ENCODE peak calls at places on chromosome 4, in nine cellular contexts. One of them, this sample, is unnamed.

GRCh38 chr4:170599894-170600293 is 510.1 kb upstream of the AADAT start:
- DNase-seq in neural crest cell: no peak
- DNase-seq in NCI-H1417: no peak
- DNase-seq in posterior vena cava: no peak
- DNase-seq in NCI-H226: no peak
- DNase-seq in NCI-H2081: no peak
- DNase-seq in NCI-H82: no peak
- DNase-seq in NCI-H774: no peak
- DNase-seq in occipital lobe: no peak
- DNase-seq in this sample: no peak

GRCh38 chr4:113375964-113376666 is 326.7 kb downstream of the ANK2 start:
- DNase-seq in neural crest cell: no peak
- DNase-seq in NCI-H1417: no peak
- DNase-seq in posterior vena cava: no peak
- DNase-seq in NCI-H226: no peak
- DNase-seq in NCI-H2081: no peak
- DNase-seq in NCI-H82: no peak
- DNase-seq in NCI-H774: no peak
- DNase-seq in occipital lobe: no peak
- DNase-seq in this sample: no peak

GRCh38 chr4:185016101-185016940 is 2.0 kb upstream of the HELT start:
- DNase-seq in neural crest cell: no peak
- DNase-seq in NCI-H1417: no peak
- DNase-seq in posterior vena cava: peak
- DNase-seq in NCI-H226: no peak
- DNase-seq in NCI-H2081: no peak
- DNase-seq in NCI-H82: peak
- DNase-seq in NCI-H774: no peak
- DNase-seq in occipital lobe: no peak
- DNase-seq in this sample: no peak

GRCh38 chr4:68630371-68630770 is 40.1 kb downstream of the UGT2B15 start:
- DNase-seq in neural crest cell: no peak
- DNase-seq in NCI-H1417: no peak
- DNase-seq in posterior vena cava: no peak
- DNase-seq in NCI-H226: no peak
- DNase-seq in NCI-H2081: no peak
- DNase-seq in NCI-H82: no peak
- DNase-seq in NCI-H774: no peak
- DNase-seq in occipital lobe: no peak
- DNase-seq in this sample: no peak

GRCh38 chr4:53098681-53099121 is 236.6 kb downstream of the RASL11B start:
- DNase-seq in neural crest cell: no peak
- DNase-seq in NCI-H1417: no peak
- DNase-seq in posterior vena cava: no peak
- DNase-seq in NCI-H226: peak
- DNase-seq in NCI-H2081: no peak
- DNase-seq in NCI-H82: no peak
- DNase-seq in NCI-H774: no peak
- DNase-seq in occipital lobe: no peak
- DNase-seq in this sample: no peak

GRCh38 chr4:23290656-23291055 is 597.9 kb downstream of the GBA3 start:
- DNase-seq in neural crest cell: no peak
- DNase-seq in NCI-H1417: no peak
- DNase-seq in posterior vena cava: no peak
- DNase-seq in NCI-H226: no peak
- DNase-seq in NCI-H2081: peak
- DNase-seq in NCI-H82: no peak
- DNase-seq in NCI-H774: no peak
- DNase-seq in occipital lobe: no peak
- DNase-seq in this sample: no peak

GRCh38 chr4:90245837-90246236 is 118.6 kb downstream of the CCSER1 start:
- DNase-seq in neural crest cell: no peak
- DNase-seq in NCI-H1417: no peak
- DNase-seq in posterior vena cava: no peak
- DNase-seq in NCI-H226: no peak
- DNase-seq in NCI-H2081: no peak
- DNase-seq in NCI-H82: no peak
- DNase-seq in NCI-H774: no peak
- DNase-seq in occipital lobe: no peak
- DNase-seq in this sample: no peak

GRCh38 chr4:184400375-184400870 is 73.9 kb downstream of the IRF2 start:
- DNase-seq in neural crest cell: no peak
- DNase-seq in NCI-H1417: no peak
- DNase-seq in posterior vena cava: no peak
- DNase-seq in NCI-H226: peak
- DNase-seq in NCI-H2081: no peak
- DNase-seq in NCI-H82: no peak
- DNase-seq in NCI-H774: no peak
- DNase-seq in occipital lobe: no peak
- DNase-seq in this sample: no peak

GRCh38 chr4:136650541-136651277 is 881.6 kb downstream of the PCDH18 start:
- DNase-seq in neural crest cell: no peak
- DNase-seq in NCI-H1417: peak
- DNase-seq in posterior vena cava: no peak
- DNase-seq in NCI-H226: peak
- DNase-seq in NCI-H2081: peak
- DNase-seq in NCI-H82: no peak
- DNase-seq in NCI-H774: peak
- DNase-seq in occipital lobe: no peak
- DNase-seq in this sample: no peak

This sample was measured in spleen.